ENCODE peak calls at places on chromosomes 12 and 14, in seven cellular contexts. One of them, this sample, is unnamed.

GRCh38 chr14:33707751-33708150 is 243.1 kb downstream of the EGLN3 start:
- DNase-seq in HCT116: no peak
- DNase-seq in AG09309: no peak
- DNase-seq in pancreas: no peak
- DNase-seq in endothelial cell: no peak
- DNase-seq in cardiac fibroblast: no peak
- DNase-seq in BJ: no peak
- DNase-seq in this sample: no peak

GRCh38 chr14:54446201-54446693 is 5.1 kb upstream of the CNIH1 start:
- DNase-seq in HCT116: no peak
- DNase-seq in AG09309: no peak
- DNase-seq in pancreas: no peak
- DNase-seq in endothelial cell: no peak
- DNase-seq in cardiac fibroblast: peak
- DNase-seq in BJ: no peak
- DNase-seq in this sample: no peak

GRCh38 chr14:93969082-93969828 is 7.1 kb downstream of the ASB2 start:
- DNase-seq in HCT116: no peak
- DNase-seq in AG09309: no peak
- DNase-seq in pancreas: no peak
- DNase-seq in endothelial cell: no peak
- DNase-seq in cardiac fibroblast: no peak
- DNase-seq in BJ: no peak
- DNase-seq in this sample: no peak

GRCh38 chr12:107423531-107423930 is 262.1 kb upstream of the PWP1 start:
- DNase-seq in HCT116: no peak
- DNase-seq in AG09309: no peak
- DNase-seq in pancreas: no peak
- DNase-seq in endothelial cell: no peak
- DNase-seq in cardiac fibroblast: no peak
- DNase-seq in BJ: no peak
- DNase-seq in this sample: no peak

GRCh38 chr12:52691076-52691764 is 11.0 kb upstream of the KRT1 start:
- DNase-seq in HCT116: no peak
- DNase-seq in AG09309: no peak
- DNase-seq in pancreas: no peak
- DNase-seq in endothelial cell: peak
- DNase-seq in cardiac fibroblast: no peak
- DNase-seq in BJ: no peak
- DNase-seq in this sample: no peak

GRCh38 chr14:81625343-81625742 is 91.7 kb upstream of the SEL1L start:
- DNase-seq in HCT116: peak
- DNase-seq in AG09309: no peak
- DNase-seq in pancreas: no peak
- DNase-seq in endothelial cell: no peak
- DNase-seq in cardiac fibroblast: peak
- DNase-seq in BJ: no peak
- DNase-seq in this sample: peak

GRCh38 chr12:82765971-82766705 is 79.4 kb downstream of the TMTC2 start:
- DNase-seq in HCT116: no peak
- DNase-seq in AG09309: no peak
- DNase-seq in pancreas: no peak
- DNase-seq in endothelial cell: no peak
- DNase-seq in cardiac fibroblast: peak
- DNase-seq in BJ: no peak
- DNase-seq in this sample: no peak

GRCh38 chr14:51283402-51283825 is 43.4 kb downstream of the TMX1 start:
- DNase-seq in HCT116: peak
- DNase-seq in AG09309: peak
- DNase-seq in pancreas: no peak
- DNase-seq in endothelial cell: peak
- DNase-seq in cardiac fibroblast: peak
- DNase-seq in BJ: peak
- DNase-seq in this sample: peak

GRCh38 chr12:121773011-121773777 is 20.3 kb downstream of the RHOF start:
- DNase-seq in HCT116: peak
- DNase-seq in AG09309: no peak
- DNase-seq in pancreas: peak
- DNase-seq in endothelial cell: peak
- DNase-seq in cardiac fibroblast: peak
- DNase-seq in BJ: no peak
- DNase-seq in this sample: no peak

GRCh38 chr12:52211716-52212585 is 20.1 kb upstream of the KRT80 start:
- DNase-seq in HCT116: no peak
- DNase-seq in AG09309: no peak
- DNase-seq in pancreas: no peak
- DNase-seq in endothelial cell: no peak
- DNase-seq in cardiac fibroblast: no peak
- DNase-seq in BJ: no peak
- DNase-seq in this sample: no peak

GRCh38 chr14:34926552-34926951 is 51.4 kb upstream of the BAZ1A start:
- DNase-seq in HCT116: no peak
- DNase-seq in AG09309: no peak
- DNase-seq in pancreas: no peak
- DNase-seq in endothelial cell: no peak
- DNase-seq in cardiac fibroblast: peak
- DNase-seq in BJ: no peak
- DNase-seq in this sample: no peak

GRCh38 chr12:54140958-54141388 is 47.8 kb downstream of the SMUG1 start:
- DNase-seq in HCT116: no peak
- DNase-seq in AG09309: no peak
- DNase-seq in pancreas: no peak
- DNase-seq in endothelial cell: no peak
- DNase-seq in cardiac fibroblast: peak
- DNase-seq in BJ: peak
- DNase-seq in this sample: no peak

GRCh38 chr14:22900088-22900799 is 17.2 kb downstream of the REM2 start:
- DNase-seq in HCT116: peak
- DNase-seq in AG09309: no peak
- DNase-seq in pancreas: no peak
- DNase-seq in endothelial cell: peak
- DNase-seq in cardiac fibroblast: peak
- DNase-seq in BJ: no peak
- DNase-seq in this sample: peak

GRCh38 chr12:66288121-66288520 is 14.2 kb upstream of the HELB start:
- DNase-seq in HCT116: no peak
- DNase-seq in AG09309: no peak
- DNase-seq in pancreas: no peak
- DNase-seq in endothelial cell: no peak
- DNase-seq in cardiac fibroblast: no peak
- DNase-seq in BJ: no peak
- DNase-seq in this sample: no peak

GRCh38 chr14:90567991-90568390 is 171.2 kb downstream of the CALM1 start:
- DNase-seq in HCT116: no peak
- DNase-seq in AG09309: no peak
- DNase-seq in pancreas: no peak
- DNase-seq in endothelial cell: no peak
- DNase-seq in cardiac fibroblast: no peak
- DNase-seq in BJ: no peak
- DNase-seq in this sample: no peak

GRCh38 chr12:29212682-29213397 is 63.8 kb downstream of the FAR2 start:
- DNase-seq in HCT116: no peak
- DNase-seq in AG09309: no peak
- DNase-seq in pancreas: no peak
- DNase-seq in endothelial cell: no peak
- DNase-seq in cardiac fibroblast: peak
- DNase-seq in BJ: no peak
- DNase-seq in this sample: no peak

GRCh38 chr14:37081220-37081619 is 91.2 kb downstream of the SLC25A21 start:
- DNase-seq in HCT116: peak
- DNase-seq in AG09309: no peak
- DNase-seq in pancreas: no peak
- DNase-seq in endothelial cell: no peak
- DNase-seq in cardiac fibroblast: no peak
- DNase-seq in BJ: no peak
- DNase-seq in this sample: no peak

GRCh38 chr12:23185346-23185745 is 560.4 kb downstream of the ETNK1 start:
- DNase-seq in HCT116: no peak
- DNase-seq in AG09309: no peak
- DNase-seq in pancreas: no peak
- DNase-seq in endothelial cell: no peak
- DNase-seq in cardiac fibroblast: no peak
- DNase-seq in BJ: no peak
- DNase-seq in this sample: no peak

GRCh38 chr12:6092784-6093722 is 31.4 kb downstream of the VWF start:
- DNase-seq in HCT116: peak
- DNase-seq in AG09309: peak
- DNase-seq in pancreas: no peak
- DNase-seq in endothelial cell: no peak
- DNase-seq in cardiac fibroblast: peak
- DNase-seq in BJ: peak
- DNase-seq in this sample: no peak

GRCh38 chr12:88577537-88577936 is 2.7 kb downstream of the KITLG start:
- DNase-seq in HCT116: peak
- DNase-seq in AG09309: no peak
- DNase-seq in pancreas: no peak
- DNase-seq in endothelial cell: no peak
- DNase-seq in cardiac fibroblast: no peak
- DNase-seq in BJ: no peak
- DNase-seq in this sample: no peak
- TF ChIP-seq CTCF in HCT116: no peak
- TF ChIP-seq CTCF in AG09309: peak
- TF ChIP-seq CTCF in pancreas: no peak
- TF ChIP-seq CTCF in endothelial cell: peak
- TF ChIP-seq CTCF in cardiac fibroblast: peak
- TF ChIP-seq CTCF in BJ: peak
- TF ChIP-seq CTCF in this sample: no peak

GRCh38 chr12:49060237-49061156 is at the start of gene KMT2D:
- DNase-seq in HCT116: peak
- DNase-seq in AG09309: peak
- DNase-seq in pancreas: peak
- DNase-seq in endothelial cell: peak
- DNase-seq in cardiac fibroblast: peak
- DNase-seq in BJ: peak
- DNase-seq in this sample: peak
- TF ChIP-seq CTCF in HCT116: no peak
- TF ChIP-seq CTCF in AG09309: peak
- TF ChIP-seq CTCF in pancreas: no peak
- TF ChIP-seq CTCF in endothelial cell: no peak
- TF ChIP-seq CTCF in cardiac fibroblast: peak
- TF ChIP-seq CTCF in BJ: peak
- TF ChIP-seq CTCF in this sample: no peak

GRCh38 chr12:4717806-4718205 is 2.4 kb upstream of the GALNT8 start:
- DNase-seq in HCT116: no peak
- DNase-seq in AG09309: no peak
- DNase-seq in pancreas: no peak
- DNase-seq in endothelial cell: no peak
- DNase-seq in cardiac fibroblast: no peak
- DNase-seq in BJ: no peak
- DNase-seq in this sample: no peak
- TF ChIP-seq CTCF in HCT116: no peak
- TF ChIP-seq CTCF in AG09309: no peak
- TF ChIP-seq CTCF in pancreas: no peak
- TF ChIP-seq CTCF in endothelial cell: no peak
- TF ChIP-seq CTCF in cardiac fibroblast: no peak
- TF ChIP-seq CTCF in BJ: no peak
- TF ChIP-seq CTCF in this sample: no peak

DNA sequence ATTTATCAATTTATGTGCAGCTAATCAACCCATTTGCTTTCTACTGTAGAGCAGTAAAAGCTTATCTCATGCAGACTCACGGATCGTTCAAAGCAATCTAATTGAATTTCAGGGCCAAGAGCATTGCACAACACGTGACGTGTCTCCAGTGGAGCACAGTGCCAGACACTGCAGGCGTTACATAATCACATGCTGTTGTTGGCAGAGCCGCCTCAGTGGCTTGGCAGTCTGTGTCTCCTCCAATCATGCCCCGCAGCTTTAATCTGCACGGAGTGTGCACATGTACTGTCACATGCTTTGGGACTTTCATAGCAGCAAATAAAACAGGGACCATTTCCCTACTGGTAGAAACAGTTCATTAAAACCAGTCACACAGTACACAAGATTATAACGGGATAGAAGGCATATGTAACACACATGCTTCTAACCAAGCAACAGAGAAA is 309.3 kb downstream of the ITPR2 start:
- DNase-seq in HCT116: no peak
- DNase-seq in AG09309: peak
- DNase-seq in pancreas: peak
- DNase-seq in endothelial cell: no peak
- DNase-seq in cardiac fibroblast: peak
- DNase-seq in BJ: peak
- DNase-seq in this sample: peak
- TF ChIP-seq CTCF in HCT116: no peak
- TF ChIP-seq CTCF in AG09309: no peak
- TF ChIP-seq CTCF in pancreas: no peak
- TF ChIP-seq CTCF in endothelial cell: no peak
- TF ChIP-seq CTCF in cardiac fibroblast: no peak
- TF ChIP-seq CTCF in BJ: peak
- TF ChIP-seq CTCF in this sample: no peak

DNA sequence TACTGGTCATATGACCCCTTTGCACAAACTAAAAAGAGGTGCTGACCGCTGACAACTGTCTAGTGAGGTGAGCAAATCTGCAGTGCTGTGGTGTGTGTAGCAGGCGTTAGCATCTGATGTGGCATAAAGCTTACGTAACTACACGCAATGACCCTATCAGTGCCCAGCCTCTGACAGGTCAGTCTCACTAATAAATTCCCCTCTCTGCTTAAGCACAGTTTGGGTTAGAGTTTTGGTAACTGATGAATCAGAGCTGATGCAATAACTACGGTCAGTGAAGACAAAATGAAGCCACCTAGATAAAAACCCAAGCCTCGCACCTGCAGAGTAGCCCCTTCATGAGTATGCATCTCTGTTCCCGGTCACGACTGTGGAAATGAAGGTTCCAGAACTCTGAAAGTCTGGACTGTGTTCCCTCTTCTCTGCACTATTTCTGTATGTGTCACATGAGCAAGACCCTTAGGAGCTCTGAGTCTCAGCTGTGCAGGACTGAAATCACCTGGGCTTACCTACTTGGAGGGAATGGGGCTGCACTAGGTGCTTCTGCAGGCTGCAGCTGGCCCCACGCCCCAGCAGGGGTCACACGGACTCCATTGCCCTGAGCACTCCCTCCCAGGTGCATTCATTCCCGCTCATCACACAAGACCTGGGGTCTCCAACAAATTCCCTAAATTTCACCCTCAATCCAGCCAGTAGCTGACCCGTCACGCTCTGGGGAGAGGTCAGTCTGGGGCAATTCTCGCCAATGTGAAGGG is 54.4 kb downstream of the RIMBP2 start:
- DNase-seq in HCT116: peak
- DNase-seq in AG09309: no peak
- DNase-seq in pancreas: no peak
- DNase-seq in endothelial cell: no peak
- DNase-seq in cardiac fibroblast: no peak
- DNase-seq in BJ: no peak
- DNase-seq in this sample: no peak
- TF ChIP-seq CTCF in HCT116: no peak
- TF ChIP-seq CTCF in AG09309: no peak
- TF ChIP-seq CTCF in pancreas: no peak
- TF ChIP-seq CTCF in endothelial cell: no peak
- TF ChIP-seq CTCF in cardiac fibroblast: no peak
- TF ChIP-seq CTCF in BJ: no peak
- TF ChIP-seq CTCF in this sample: no peak

GRCh38 chr14:88868558-88869159 is 44.2 kb downstream of the TTC8 start:
- DNase-seq in HCT116: peak
- DNase-seq in AG09309: no peak
- DNase-seq in pancreas: no peak
- DNase-seq in endothelial cell: no peak
- DNase-seq in cardiac fibroblast: peak
- DNase-seq in BJ: no peak
- DNase-seq in this sample: peak
- TF ChIP-seq CTCF in HCT116: peak
- TF ChIP-seq CTCF in AG09309: peak
- TF ChIP-seq CTCF in pancreas: no peak
- TF ChIP-seq CTCF in endothelial cell: no peak
- TF ChIP-seq CTCF in cardiac fibroblast: peak
- TF ChIP-seq CTCF in BJ: peak
- TF ChIP-seq CTCF in this sample: peak